ENCODE peak calls at places on chromosomes 16 and 17, in five cellular contexts. One of them, this sample, is unnamed.

GRCh38 chr17:67290994-67291362 is 46.0 kb upstream of the HELZ start:
- DNase-seq in neural progenitor cell: no peak
- DNase-seq in breast epithelium: no peak
- DNase-seq in esophagus muscularis mucosa: no peak
- DNase-seq in prostate gland: no peak
- DNase-seq in this sample: no peak

GRCh38 chr16:6286176-6286575 is 1046.5 kb upstream of the RBFOX1 start:
- DNase-seq in neural progenitor cell: no peak
- DNase-seq in esophagus muscularis mucosa: no peak
- DNase-seq in prostate gland: no peak
- DNase-seq in breast epithelium: no peak
- DNase-seq in this sample: no peak

GRCh38 chr17:81978901-81979298 is 1.5 kb downstream of the ASPSCR1 start:
- DNase-seq in neural progenitor cell: no peak
- DNase-seq in breast epithelium: no peak
- DNase-seq in prostate gland: no peak
- DNase-seq in esophagus muscularis mucosa: no peak
- DNase-seq in this sample: no peak

GRCh38 chr17:47265983-47266541 is 12.4 kb downstream of the ITGB3 start:
- DNase-seq in breast epithelium: no peak
- DNase-seq in esophagus muscularis mucosa: no peak
- DNase-seq in neural progenitor cell: no peak
- DNase-seq in prostate gland: no peak
- DNase-seq in this sample: peak; percentile 45

GRCh38 chr17:31517524-31517923 is 126.0 kb downstream of the RAB11FIP4 start:
- DNase-seq in breast epithelium: no peak
- DNase-seq in neural progenitor cell: peak; percentile 69
- DNase-seq in esophagus muscularis mucosa: no peak
- DNase-seq in prostate gland: no peak
- DNase-seq in this sample: no peak

GRCh38 chr16:31477220-31478216 is 5.4 kb upstream of the SLC5A2 start:
- DNase-seq in neural progenitor cell: peak; percentile 52
- DNase-seq in prostate gland: no peak
- DNase-seq in breast epithelium: peak; percentile 77
- DNase-seq in esophagus muscularis mucosa: no peak
- DNase-seq in this sample: no peak

GRCh38 chr16:5058476-5058875 is 7.3 kb downstream of the C16orf89 start:
- DNase-seq in breast epithelium: no peak
- DNase-seq in esophagus muscularis mucosa: no peak
- DNase-seq in neural progenitor cell: peak; percentile 87
- DNase-seq in prostate gland: no peak
- DNase-seq in this sample: no peak

GRCh38 chr17:37506678-37507077 is 17.0 kb downstream of the DUSP14 start:
- DNase-seq in breast epithelium: no peak
- DNase-seq in prostate gland: no peak
- DNase-seq in neural progenitor cell: peak; percentile 77
- DNase-seq in esophagus muscularis mucosa: no peak
- DNase-seq in this sample: no peak

GRCh38 chr17:60695960-60696359 is 18.3 kb downstream of the BCAS3 start:
- DNase-seq in esophagus muscularis mucosa: no peak
- DNase-seq in prostate gland: no peak
- DNase-seq in breast epithelium: no peak
- DNase-seq in neural progenitor cell: no peak
- DNase-seq in this sample: no peak

GRCh38 chr17:66834919-66835454 is at the start of gene CACNG5:
- DNase-seq in breast epithelium: no peak
- DNase-seq in neural progenitor cell: peak; percentile 45
- DNase-seq in esophagus muscularis mucosa: no peak
- DNase-seq in prostate gland: no peak
- DNase-seq in this sample: no peak

GRCh38 chr17:27985306-27985705 is 57.2 kb upstream of the NLK start:
- DNase-seq in neural progenitor cell: no peak
- DNase-seq in prostate gland: no peak
- DNase-seq in esophagus muscularis mucosa: no peak
- DNase-seq in breast epithelium: no peak
- DNase-seq in this sample: no peak

GRCh38 chr17:32927724-32928526 is at the start of gene TMEM98:
- DNase-seq in prostate gland: no peak
- DNase-seq in breast epithelium: no peak
- DNase-seq in esophagus muscularis mucosa: no peak
- DNase-seq in neural progenitor cell: peak; percentile 81
- DNase-seq in this sample: no peak

GRCh38 chr17:4969551-4970231 is 2.1 kb upstream of the SPAG7 start:
- DNase-seq in esophagus muscularis mucosa: no peak
- DNase-seq in prostate gland: no peak
- DNase-seq in breast epithelium: no peak
- DNase-seq in neural progenitor cell: no peak
- DNase-seq in this sample: no peak

GRCh38 chr16:9090960-9091866 is at the start of gene HAPSTR1:
- DNase-seq in breast epithelium: peak; percentile 100
- DNase-seq in prostate gland: peak; percentile 100
- DNase-seq in neural progenitor cell: peak; percentile 100
- DNase-seq in esophagus muscularis mucosa: peak; percentile 100
- DNase-seq in this sample: peak; percentile 100

GRCh38 chr16:9091867-9092281 is 430 bp downstream of the HAPSTR1 start:
- DNase-seq in neural progenitor cell: no peak
- DNase-seq in prostate gland: peak; percentile 16
- DNase-seq in breast epithelium: peak; percentile 55
- DNase-seq in esophagus muscularis mucosa: no peak
- DNase-seq in this sample: peak; percentile 41

GRCh38 chr16:9092963-9093477 is 1.6 kb downstream of the HAPSTR1 start:
- DNase-seq in esophagus muscularis mucosa: no peak
- DNase-seq in prostate gland: peak; percentile 14
- DNase-seq in breast epithelium: no peak
- DNase-seq in neural progenitor cell: peak; percentile 54
- DNase-seq in this sample: peak; percentile 27

GRCh38 chr16:9094008-9094846 is 2.8 kb downstream of the HAPSTR1 start:
- DNase-seq in breast epithelium: no peak
- DNase-seq in prostate gland: no peak
- DNase-seq in esophagus muscularis mucosa: no peak
- DNase-seq in neural progenitor cell: no peak
- DNase-seq in this sample: no peak

GRCh38 chr16:9092282-9092962 is 978 bp downstream of the HAPSTR1 start:
- DNase-seq in neural progenitor cell: peak; percentile 66
- DNase-seq in prostate gland: peak; percentile 21
- DNase-seq in esophagus muscularis mucosa: no peak
- DNase-seq in breast epithelium: no peak
- DNase-seq in this sample: peak; percentile 80
- TF ChIP-seq CTCF in neural progenitor cell: peak; percentile 29
- TF ChIP-seq CTCF in prostate gland: no peak
- TF ChIP-seq CTCF in esophagus muscularis mucosa: peak; percentile 13
- TF ChIP-seq CTCF in breast epithelium: no peak
- TF ChIP-seq CTCF in this sample: no peak

GRCh38 chr16:3580686-3581085 is 3.5 kb upstream of the NLRC3 start:
- DNase-seq in esophagus muscularis mucosa: no peak
- DNase-seq in prostate gland: no peak
- DNase-seq in neural progenitor cell: peak; percentile 27
- DNase-seq in breast epithelium: no peak
- DNase-seq in this sample: no peak

GRCh38 chr16:3581392-3581791 is 4.2 kb upstream of the NLRC3 start:
- DNase-seq in neural progenitor cell: no peak
- DNase-seq in breast epithelium: no peak
- DNase-seq in prostate gland: no peak
- DNase-seq in esophagus muscularis mucosa: no peak
- DNase-seq in this sample: no peak

GRCh38 chr16:3578610-3579551 is 1.7 kb upstream of the NLRC3 start:
- DNase-seq in prostate gland: no peak
- DNase-seq in breast epithelium: no peak
- DNase-seq in neural progenitor cell: no peak
- DNase-seq in esophagus muscularis mucosa: no peak
- DNase-seq in this sample: no peak

GRCh38 chr16:3580271-3580670 is 3.1 kb upstream of the NLRC3 start:
- DNase-seq in esophagus muscularis mucosa: no peak
- DNase-seq in breast epithelium: no peak
- DNase-seq in neural progenitor cell: no peak
- DNase-seq in prostate gland: no peak
- DNase-seq in this sample: no peak

DNA sequence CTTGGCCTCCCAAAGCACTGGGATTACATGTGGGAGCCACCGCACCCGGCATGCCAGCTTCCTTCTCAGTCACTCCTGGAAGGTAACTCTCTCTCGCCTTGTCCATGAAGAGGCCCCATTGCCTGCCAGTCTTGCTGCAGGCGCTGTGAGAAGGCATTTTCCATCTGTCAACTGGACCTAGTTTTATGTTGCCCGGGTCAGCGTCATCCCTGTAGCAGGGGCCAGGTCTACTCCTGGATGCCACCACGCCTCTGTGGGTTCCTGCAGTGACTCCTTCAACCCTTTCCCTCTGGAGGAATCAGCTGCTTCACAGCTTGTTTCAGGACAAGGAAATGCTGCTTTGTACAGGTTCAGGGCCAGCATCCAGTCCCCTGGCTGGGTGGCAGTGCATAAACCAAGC is 2.6 kb upstream of the NLRC3 start:
- DNase-seq in prostate gland: no peak
- DNase-seq in neural progenitor cell: no peak
- DNase-seq in breast epithelium: no peak
- DNase-seq in esophagus muscularis mucosa: no peak
- DNase-seq in this sample: no peak
- H3K4me3 ChIP-seq in prostate gland: no peak overlapping the region
- H3K4me3 ChIP-seq in neural progenitor cell: no peak overlapping the region
- H3K4me3 ChIP-seq in breast epithelium: no peak overlapping the region
- H3K4me3 ChIP-seq in esophagus muscularis mucosa: no peak overlapping the region
- H3K4me3 ChIP-seq in this sample: no peak overlapping the region

GRCh38 chr17:6570731-6571465 is 14.5 kb upstream of the PITPNM3 start:
- DNase-seq in esophagus muscularis mucosa: no peak
- DNase-seq in prostate gland: no peak
- DNase-seq in breast epithelium: peak; percentile 46
- DNase-seq in neural progenitor cell: peak; percentile 87
- DNase-seq in this sample: no peak
- TF ChIP-seq CTCF in esophagus muscularis mucosa: no peak
- TF ChIP-seq CTCF in prostate gland: no peak
- TF ChIP-seq CTCF in breast epithelium: no peak
- TF ChIP-seq CTCF in neural progenitor cell: no peak
- TF ChIP-seq CTCF in this sample: no peak

GRCh38 chr17:64315032-64315490 is 52.0 kb upstream of the TEX2 start:
- DNase-seq in prostate gland: peak; percentile 67
- DNase-seq in breast epithelium: peak; percentile 92
- DNase-seq in neural progenitor cell: no peak
- DNase-seq in esophagus muscularis mucosa: peak; percentile 96
- DNase-seq in this sample: peak; percentile 95
- H3K4me3 ChIP-seq in prostate gland: no peak overlapping the region
- H3K4me3 ChIP-seq in breast epithelium: no peak overlapping the region
- H3K4me3 ChIP-seq in neural progenitor cell: no peak overlapping the region
- H3K4me3 ChIP-seq in esophagus muscularis mucosa: no peak overlapping the region
- H3K4me3 ChIP-seq in this sample: no peak overlapping the region

GRCh38 chr17:40615295-40615988 is 32.2 kb downstream of the SMARCE1 start:
- DNase-seq in neural progenitor cell: peak; percentile 68
- DNase-seq in esophagus muscularis mucosa: peak; percentile 91
- DNase-seq in prostate gland: peak; percentile 34
- DNase-seq in breast epithelium: peak; percentile 69
- DNase-seq in this sample: no peak
- TF ChIP-seq CTCF in neural progenitor cell: peak; percentile 60
- TF ChIP-seq CTCF in esophagus muscularis mucosa: peak; percentile 29
- TF ChIP-seq CTCF in prostate gland: peak; percentile 68
- TF ChIP-seq CTCF in breast epithelium: no peak
- TF ChIP-seq CTCF in this sample: no peak

DNA sequence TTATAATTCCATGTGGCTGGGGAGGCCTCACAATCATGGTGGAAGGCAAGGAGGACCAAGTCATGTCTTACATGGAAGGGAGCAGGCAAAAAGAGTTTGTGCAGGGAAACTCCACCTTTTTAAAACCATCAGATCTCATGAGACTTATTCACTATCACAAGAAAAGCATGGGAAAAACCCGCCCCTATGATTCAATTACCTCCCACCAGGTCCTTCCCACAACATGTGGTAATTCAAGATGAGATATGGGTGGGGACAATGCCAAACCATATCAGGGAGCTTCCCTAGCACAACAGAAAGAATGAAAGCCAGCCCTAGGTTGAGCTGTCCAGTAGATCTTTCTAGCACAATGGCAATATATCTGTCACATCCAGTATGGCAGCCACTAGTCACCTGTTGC is 273.2 kb downstream of the GRIN2A start:
- DNase-seq in esophagus muscularis mucosa: no peak
- DNase-seq in neural progenitor cell: no peak
- DNase-seq in prostate gland: no peak
- DNase-seq in breast epithelium: no peak
- DNase-seq in this sample: no peak
- H3K4me3 ChIP-seq in esophagus muscularis mucosa: no peak overlapping the region
- H3K4me3 ChIP-seq in neural progenitor cell: no peak overlapping the region
- H3K4me3 ChIP-seq in prostate gland: no peak overlapping the region
- H3K4me3 ChIP-seq in breast epithelium: no peak overlapping the region
- H3K4me3 ChIP-seq in this sample: no peak overlapping the region

GRCh38 chr16:29947897-29948296 is 14.0 kb upstream of the TMEM219 start:
- DNase-seq in prostate gland: no peak
- DNase-seq in esophagus muscularis mucosa: no peak
- DNase-seq in breast epithelium: no peak
- DNase-seq in neural progenitor cell: no peak
- DNase-seq in this sample: peak; percentile 28

GRCh38 chr16:29940656-29941055 is 14.6 kb upstream of the KCTD13 start:
- DNase-seq in prostate gland: no peak
- DNase-seq in esophagus muscularis mucosa: no peak
- DNase-seq in neural progenitor cell: no peak
- DNase-seq in breast epithelium: no peak
- DNase-seq in this sample: no peak

DNA sequence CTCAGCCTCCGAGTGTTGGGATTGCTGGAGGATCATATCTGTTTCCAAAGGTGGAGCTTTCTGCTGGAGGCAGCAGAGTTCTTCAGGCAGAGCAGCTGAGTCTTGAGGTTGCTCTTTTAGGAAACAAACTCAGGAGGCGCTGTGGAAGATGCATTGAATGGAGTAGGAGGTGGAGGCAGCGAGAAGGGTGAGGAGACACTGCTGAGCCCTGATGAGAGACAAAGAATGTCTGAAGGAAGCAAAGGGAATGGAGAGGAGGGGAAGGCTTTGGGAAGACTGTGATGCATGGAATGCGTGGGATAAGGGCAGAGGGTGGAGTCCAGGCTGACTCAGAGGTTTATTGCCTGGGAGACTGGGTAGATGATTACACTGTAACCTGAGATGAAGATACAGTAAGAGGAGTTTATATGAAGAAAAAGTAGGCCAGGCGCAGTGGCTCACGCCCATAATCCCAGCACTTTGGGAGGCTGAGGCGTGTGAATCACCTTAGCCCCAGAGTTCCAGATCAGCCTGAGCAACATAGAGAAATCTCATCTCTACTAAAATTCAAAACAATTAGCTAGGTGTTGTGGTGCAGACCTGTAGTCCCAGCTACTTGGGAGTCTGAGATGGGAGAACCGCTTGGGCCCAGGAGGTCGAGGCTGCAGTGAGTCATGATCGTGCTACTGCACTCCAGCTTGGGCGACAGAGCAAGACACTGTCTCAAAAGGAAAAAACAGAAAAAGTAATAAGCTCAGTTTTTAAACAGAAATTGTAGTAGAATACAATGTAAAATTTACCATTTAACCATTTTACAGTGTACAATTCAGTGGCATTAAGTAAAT is 17.8 kb upstream of the TMEM219 start:
- DNase-seq in prostate gland: peak; percentile 47
- DNase-seq in neural progenitor cell: peak; percentile 51
- DNase-seq in esophagus muscularis mucosa: no peak
- DNase-seq in breast epithelium: no peak
- DNase-seq in this sample: peak; percentile 27
- TF ChIP-seq CTCF in prostate gland: no peak
- TF ChIP-seq CTCF in neural progenitor cell: peak; percentile 29
- TF ChIP-seq CTCF in esophagus muscularis mucosa: peak; percentile 17
- TF ChIP-seq CTCF in breast epithelium: no peak
- TF ChIP-seq CTCF in this sample: no peak

This sample was measured in tibial artery.